ENCODE peak calls at places on chromosomes 3 and 15, in nine cellular contexts. One of them, this sample, is unnamed.

GRCh38 chr3:17979248-17979647 is 236.8 kb upstream of the TBC1D5 start:
- DNase-seq in fibroblast of mammary gland: no peak
- DNase-seq in RPMI7951: no peak
- DNase-seq in NCI-H1436: no peak
- DNase-seq in NCI-H1105 treated with DMSO at 0.1 percent for 48 hours: no peak
- DNase-seq in NCI-H2107: no peak
- DNase-seq in CD8-positive, alpha-beta memory T cell: no peak
- DNase-seq in SW 1271: no peak
- DNase-seq in CD8-positive, alpha-beta T cell: no peak
- DNase-seq in this sample: no peak

GRCh38 chr3:186506846-186507245 is 37.3 kb downstream of the CRYGS start:
- DNase-seq in fibroblast of mammary gland: peak
- DNase-seq in RPMI7951: no peak
- DNase-seq in NCI-H1436: no peak
- DNase-seq in NCI-H1105 treated with DMSO at 0.1 percent for 48 hours: no peak
- DNase-seq in NCI-H2107: no peak
- DNase-seq in CD8-positive, alpha-beta memory T cell: no peak
- DNase-seq in SW 1271: no peak
- DNase-seq in CD8-positive, alpha-beta T cell: no peak
- DNase-seq in this sample: peak

GRCh38 chr3:27943106-27943505 is 221.0 kb upstream of the EOMES start:
- DNase-seq in fibroblast of mammary gland: peak
- DNase-seq in RPMI7951: peak
- DNase-seq in NCI-H1436: no peak
- DNase-seq in NCI-H1105 treated with DMSO at 0.1 percent for 48 hours: no peak
- DNase-seq in NCI-H2107: no peak
- DNase-seq in CD8-positive, alpha-beta memory T cell: no peak
- DNase-seq in SW 1271: peak
- DNase-seq in CD8-positive, alpha-beta T cell: no peak
- DNase-seq in this sample: peak

GRCh38 chr3:22089284-22089683 is 338.3 kb upstream of the ZNF385D start:
- DNase-seq in fibroblast of mammary gland: peak
- DNase-seq in RPMI7951: peak
- DNase-seq in NCI-H1436: no peak
- DNase-seq in NCI-H1105 treated with DMSO at 0.1 percent for 48 hours: peak
- DNase-seq in NCI-H2107: no peak
- DNase-seq in CD8-positive, alpha-beta memory T cell: no peak
- DNase-seq in SW 1271: no peak
- DNase-seq in CD8-positive, alpha-beta T cell: no peak
- DNase-seq in this sample: peak

GRCh38 chr15:96342611-96343528 is 12.4 kb downstream of the NR2F2 start:
- DNase-seq in fibroblast of mammary gland: peak
- DNase-seq in RPMI7951: no peak
- DNase-seq in NCI-H1436: no peak
- DNase-seq in NCI-H1105 treated with DMSO at 0.1 percent for 48 hours: no peak
- DNase-seq in NCI-H2107: no peak
- DNase-seq in CD8-positive, alpha-beta memory T cell: no peak
- DNase-seq in SW 1271: no peak
- DNase-seq in CD8-positive, alpha-beta T cell: no peak
- DNase-seq in this sample: no peak

GRCh38 chr15:44804303-44805046 is 68.1 kb downstream of the TRIM69 start:
- DNase-seq in fibroblast of mammary gland: no peak
- DNase-seq in RPMI7951: no peak
- DNase-seq in NCI-H1436: no peak
- DNase-seq in NCI-H1105 treated with DMSO at 0.1 percent for 48 hours: no peak
- DNase-seq in NCI-H2107: no peak
- DNase-seq in CD8-positive, alpha-beta memory T cell: no peak
- DNase-seq in SW 1271: no peak
- DNase-seq in CD8-positive, alpha-beta T cell: no peak
- DNase-seq in this sample: no peak

GRCh38 chr3:119145500-119146167 is at the start of gene TEX55:
- DNase-seq in fibroblast of mammary gland: peak
- DNase-seq in RPMI7951: peak
- DNase-seq in NCI-H1436: peak
- DNase-seq in NCI-H1105 treated with DMSO at 0.1 percent for 48 hours: peak
- DNase-seq in NCI-H2107: peak
- DNase-seq in CD8-positive, alpha-beta memory T cell: peak
- DNase-seq in SW 1271: no peak
- DNase-seq in CD8-positive, alpha-beta T cell: no peak
- DNase-seq in this sample: peak

GRCh38 chr3:172249039-172249438 is 199.2 kb downstream of the GHSR start:
- DNase-seq in fibroblast of mammary gland: peak
- DNase-seq in RPMI7951: peak
- DNase-seq in NCI-H1436: no peak
- DNase-seq in NCI-H1105 treated with DMSO at 0.1 percent for 48 hours: no peak
- DNase-seq in NCI-H2107: no peak
- DNase-seq in CD8-positive, alpha-beta memory T cell: no peak
- DNase-seq in SW 1271: no peak
- DNase-seq in CD8-positive, alpha-beta T cell: no peak
- DNase-seq in this sample: peak

GRCh38 chr3:139238281-139239030 is 105.4 kb upstream of the MRPS22 start:
- DNase-seq in fibroblast of mammary gland: no peak
- DNase-seq in RPMI7951: peak
- DNase-seq in NCI-H1436: no peak
- DNase-seq in NCI-H1105 treated with DMSO at 0.1 percent for 48 hours: no peak
- DNase-seq in NCI-H2107: no peak
- DNase-seq in CD8-positive, alpha-beta memory T cell: no peak
- DNase-seq in SW 1271: no peak
- DNase-seq in CD8-positive, alpha-beta T cell: peak
- DNase-seq in this sample: peak

GRCh38 chr3:189646902-189647542 is 15.8 kb downstream of the TP63 start:
- DNase-seq in fibroblast of mammary gland: no peak
- DNase-seq in RPMI7951: no peak
- DNase-seq in NCI-H1436: no peak
- DNase-seq in NCI-H1105 treated with DMSO at 0.1 percent for 48 hours: no peak
- DNase-seq in NCI-H2107: no peak
- DNase-seq in CD8-positive, alpha-beta memory T cell: no peak
- DNase-seq in SW 1271: no peak
- DNase-seq in CD8-positive, alpha-beta T cell: no peak
- DNase-seq in this sample: no peak

GRCh38 chr3:64358853-64359252 is 133.6 kb upstream of the PRICKLE2 start:
- DNase-seq in fibroblast of mammary gland: no peak
- DNase-seq in RPMI7951: no peak
- DNase-seq in NCI-H1436: no peak
- DNase-seq in NCI-H1105 treated with DMSO at 0.1 percent for 48 hours: no peak
- DNase-seq in NCI-H2107: no peak
- DNase-seq in CD8-positive, alpha-beta memory T cell: no peak
- DNase-seq in SW 1271: no peak
- DNase-seq in CD8-positive, alpha-beta T cell: no peak
- DNase-seq in this sample: no peak

GRCh38 chr3:150374975-150375374 is 33.1 kb upstream of the TSC22D2 start:
- DNase-seq in fibroblast of mammary gland: no peak
- DNase-seq in RPMI7951: no peak
- DNase-seq in NCI-H1436: no peak
- DNase-seq in NCI-H1105 treated with DMSO at 0.1 percent for 48 hours: no peak
- DNase-seq in NCI-H2107: no peak
- DNase-seq in CD8-positive, alpha-beta memory T cell: no peak
- DNase-seq in SW 1271: no peak
- DNase-seq in CD8-positive, alpha-beta T cell: no peak
- DNase-seq in this sample: no peak

GRCh38 chr3:136535906-136536305 is 216.3 kb downstream of the STAG1 start:
- DNase-seq in fibroblast of mammary gland: peak
- DNase-seq in RPMI7951: peak
- DNase-seq in NCI-H1436: no peak
- DNase-seq in NCI-H1105 treated with DMSO at 0.1 percent for 48 hours: no peak
- DNase-seq in NCI-H2107: no peak
- DNase-seq in CD8-positive, alpha-beta memory T cell: no peak
- DNase-seq in SW 1271: no peak
- DNase-seq in CD8-positive, alpha-beta T cell: no peak
- DNase-seq in this sample: peak

GRCh38 chr3:108088697-108089096 is 2.1 kb downstream of the CD47 start:
- DNase-seq in fibroblast of mammary gland: peak
- DNase-seq in RPMI7951: peak
- DNase-seq in NCI-H1436: no peak
- DNase-seq in NCI-H1105 treated with DMSO at 0.1 percent for 48 hours: peak
- DNase-seq in NCI-H2107: no peak
- DNase-seq in CD8-positive, alpha-beta memory T cell: peak
- DNase-seq in SW 1271: no peak
- DNase-seq in CD8-positive, alpha-beta T cell: no peak
- DNase-seq in this sample: peak

GRCh38 chr3:112120485-112120836 is 12.6 kb downstream of the GCSAM start:
- DNase-seq in fibroblast of mammary gland: no peak
- DNase-seq in RPMI7951: no peak
- DNase-seq in NCI-H1436: no peak
- DNase-seq in NCI-H1105 treated with DMSO at 0.1 percent for 48 hours: no peak
- DNase-seq in NCI-H2107: no peak
- DNase-seq in CD8-positive, alpha-beta memory T cell: no peak
- DNase-seq in SW 1271: no peak
- DNase-seq in CD8-positive, alpha-beta T cell: no peak
- DNase-seq in this sample: no peak

GRCh38 chr3:39140341-39140971 is 12.9 kb downstream of the CSRNP1 start:
- DNase-seq in fibroblast of mammary gland: no peak
- DNase-seq in RPMI7951: no peak
- DNase-seq in NCI-H1436: no peak
- DNase-seq in NCI-H1105 treated with DMSO at 0.1 percent for 48 hours: no peak
- DNase-seq in NCI-H2107: no peak
- DNase-seq in CD8-positive, alpha-beta memory T cell: no peak
- DNase-seq in SW 1271: no peak
- DNase-seq in CD8-positive, alpha-beta T cell: no peak
- DNase-seq in this sample: no peak

GRCh38 chr3:113222412-113223086 is 11.2 kb downstream of the BOC start:
- DNase-seq in fibroblast of mammary gland: no peak
- DNase-seq in RPMI7951: no peak
- DNase-seq in NCI-H1436: peak
- DNase-seq in NCI-H1105 treated with DMSO at 0.1 percent for 48 hours: peak
- DNase-seq in NCI-H2107: peak
- DNase-seq in CD8-positive, alpha-beta memory T cell: no peak
- DNase-seq in SW 1271: no peak
- DNase-seq in CD8-positive, alpha-beta T cell: no peak
- DNase-seq in this sample: no peak

GRCh38 chr3:40185029-40185695 is 124.3 kb upstream of the EIF1B start:
- DNase-seq in fibroblast of mammary gland: no peak
- DNase-seq in RPMI7951: peak
- DNase-seq in NCI-H1436: no peak
- DNase-seq in NCI-H1105 treated with DMSO at 0.1 percent for 48 hours: no peak
- DNase-seq in NCI-H2107: no peak
- DNase-seq in CD8-positive, alpha-beta memory T cell: no peak
- DNase-seq in SW 1271: no peak
- DNase-seq in CD8-positive, alpha-beta T cell: no peak
- DNase-seq in this sample: peak

GRCh38 chr3:156862338-156862737 is 36.2 kb downstream of the LEKR1 start:
- DNase-seq in fibroblast of mammary gland: no peak
- DNase-seq in RPMI7951: no peak
- DNase-seq in NCI-H1436: no peak
- DNase-seq in NCI-H1105 treated with DMSO at 0.1 percent for 48 hours: no peak
- DNase-seq in NCI-H2107: no peak
- DNase-seq in CD8-positive, alpha-beta memory T cell: no peak
- DNase-seq in SW 1271: no peak
- DNase-seq in CD8-positive, alpha-beta T cell: no peak
- DNase-seq in this sample: peak

GRCh38 chr15:41798607-41799487 is 24.6 kb downstream of the MAPKBP1 start:
- DNase-seq in fibroblast of mammary gland: peak
- DNase-seq in RPMI7951: no peak
- DNase-seq in NCI-H1436: no peak
- DNase-seq in NCI-H1105 treated with DMSO at 0.1 percent for 48 hours: no peak
- DNase-seq in NCI-H2107: no peak
- DNase-seq in CD8-positive, alpha-beta memory T cell: no peak
- DNase-seq in SW 1271: no peak
- DNase-seq in CD8-positive, alpha-beta T cell: no peak
- DNase-seq in this sample: no peak

GRCh38 chr3:165815682-165816081 is 21.5 kb downstream of the BCHE start:
- DNase-seq in fibroblast of mammary gland: no peak
- DNase-seq in RPMI7951: no peak
- DNase-seq in NCI-H1436: no peak
- DNase-seq in NCI-H1105 treated with DMSO at 0.1 percent for 48 hours: no peak
- DNase-seq in NCI-H2107: no peak
- DNase-seq in CD8-positive, alpha-beta memory T cell: no peak
- DNase-seq in SW 1271: no peak
- DNase-seq in CD8-positive, alpha-beta T cell: no peak
- DNase-seq in this sample: no peak

GRCh38 chr3:98778852-98779379 is 15.8 kb downstream of the ST3GAL6 start:
- DNase-seq in fibroblast of mammary gland: peak
- DNase-seq in RPMI7951: peak
- DNase-seq in NCI-H1436: no peak
- DNase-seq in NCI-H1105 treated with DMSO at 0.1 percent for 48 hours: no peak
- DNase-seq in NCI-H2107: no peak
- DNase-seq in CD8-positive, alpha-beta memory T cell: no peak
- DNase-seq in SW 1271: no peak
- DNase-seq in CD8-positive, alpha-beta T cell: no peak
- DNase-seq in this sample: peak

GRCh38 chr3:11907667-11908660 is 61.3 kb upstream of the TAMM41 start:
- DNase-seq in fibroblast of mammary gland: peak
- DNase-seq in RPMI7951: no peak
- DNase-seq in NCI-H1436: no peak
- DNase-seq in NCI-H1105 treated with DMSO at 0.1 percent for 48 hours: no peak
- DNase-seq in NCI-H2107: no peak
- DNase-seq in CD8-positive, alpha-beta memory T cell: no peak
- DNase-seq in SW 1271: no peak
- DNase-seq in CD8-positive, alpha-beta T cell: no peak
- DNase-seq in this sample: no peak

GRCh38 chr3:12046406-12046805 is 42.2 kb downstream of the SYN2 start:
- DNase-seq in fibroblast of mammary gland: peak
- DNase-seq in RPMI7951: peak
- DNase-seq in NCI-H1436: no peak
- DNase-seq in NCI-H1105 treated with DMSO at 0.1 percent for 48 hours: peak
- DNase-seq in NCI-H2107: peak
- DNase-seq in CD8-positive, alpha-beta memory T cell: no peak
- DNase-seq in SW 1271: no peak
- DNase-seq in CD8-positive, alpha-beta T cell: no peak
- DNase-seq in this sample: no peak

GRCh38 chr15:93001156-93001555 is 87.9 kb downstream of the RGMA start:
- DNase-seq in fibroblast of mammary gland: no peak
- DNase-seq in RPMI7951: no peak
- DNase-seq in NCI-H1436: no peak
- DNase-seq in NCI-H1105 treated with DMSO at 0.1 percent for 48 hours: no peak
- DNase-seq in NCI-H2107: no peak
- DNase-seq in CD8-positive, alpha-beta memory T cell: no peak
- DNase-seq in SW 1271: no peak
- DNase-seq in CD8-positive, alpha-beta T cell: no peak
- DNase-seq in this sample: no peak

GRCh38 chr3:71645140-71645539 is 61.6 kb upstream of the FOXP1 start:
- DNase-seq in fibroblast of mammary gland: no peak
- DNase-seq in RPMI7951: no peak
- DNase-seq in NCI-H1436: no peak
- DNase-seq in NCI-H1105 treated with DMSO at 0.1 percent for 48 hours: no peak
- DNase-seq in NCI-H2107: no peak
- DNase-seq in CD8-positive, alpha-beta memory T cell: no peak
- DNase-seq in SW 1271: no peak
- DNase-seq in CD8-positive, alpha-beta T cell: no peak
- DNase-seq in this sample: no peak

GRCh38 chr15:64010719-64011118 is 35.6 kb downstream of the DAPK2 start:
- DNase-seq in fibroblast of mammary gland: peak
- DNase-seq in RPMI7951: peak
- DNase-seq in NCI-H1436: no peak
- DNase-seq in NCI-H1105 treated with DMSO at 0.1 percent for 48 hours: no peak
- DNase-seq in NCI-H2107: peak
- DNase-seq in CD8-positive, alpha-beta memory T cell: peak
- DNase-seq in SW 1271: no peak
- DNase-seq in CD8-positive, alpha-beta T cell: peak
- DNase-seq in this sample: peak

GRCh38 chr3:99145031-99145430 is 243.5 kb upstream of the DCBLD2 start:
- DNase-seq in fibroblast of mammary gland: no peak
- DNase-seq in RPMI7951: no peak
- DNase-seq in NCI-H1436: no peak
- DNase-seq in NCI-H1105 treated with DMSO at 0.1 percent for 48 hours: no peak
- DNase-seq in NCI-H2107: no peak
- DNase-seq in CD8-positive, alpha-beta memory T cell: no peak
- DNase-seq in SW 1271: no peak
- DNase-seq in CD8-positive, alpha-beta T cell: no peak
- DNase-seq in this sample: no peak

This sample was measured in HT1080.